ENCODE peak calls at places on chromosome 19, in seven cellular contexts. One of them, this sample, is unnamed.

GRCh38 chr19:28168557-28168956 is 1044.4 kb downstream of the UQCRFS1 start:
- DNase-seq in right lobe of liver: no peak
- DNase-seq in breast epithelium: no peak
- DNase-seq in stomach: no peak
- DNase-seq in adrenal gland: no peak
- DNase-seq in HCT116: no peak
- DNase-seq in heart left ventricle: no peak
- DNase-seq in this sample: no peak

GRCh38 chr19:5392476-5392875 is 51.9 kb upstream of the PTPRS start:
- DNase-seq in right lobe of liver: no peak
- DNase-seq in breast epithelium: no peak
- DNase-seq in stomach: no peak
- DNase-seq in adrenal gland: no peak
- DNase-seq in HCT116: no peak
- DNase-seq in heart left ventricle: no peak
- DNase-seq in this sample: no peak

GRCh38 chr19:43798546-43799409 is 3.5 kb downstream of the LYPD5 start:
- DNase-seq in right lobe of liver: no peak
- DNase-seq in breast epithelium: peak; percentile 80
- DNase-seq in stomach: peak; percentile 62
- DNase-seq in adrenal gland: peak; percentile 27
- DNase-seq in HCT116: peak; percentile 70
- DNase-seq in heart left ventricle: no peak
- DNase-seq in this sample: no peak

GRCh38 chr19:54096642-54097106 is 3.9 kb downstream of the OSCAR start:
- DNase-seq in right lobe of liver: no peak
- DNase-seq in breast epithelium: no peak
- DNase-seq in stomach: no peak
- DNase-seq in adrenal gland: no peak
- DNase-seq in HCT116: peak; percentile 19
- DNase-seq in heart left ventricle: no peak
- DNase-seq in this sample: no peak

GRCh38 chr19:10388957-10389356 is 8.6 kb upstream of the TYK2 start:
- DNase-seq in right lobe of liver: peak; percentile 81
- DNase-seq in breast epithelium: peak; percentile 79
- DNase-seq in stomach: peak; percentile 93
- DNase-seq in adrenal gland: peak; percentile 92
- DNase-seq in HCT116: peak; percentile 77
- DNase-seq in heart left ventricle: peak; percentile 83
- DNase-seq in this sample: peak; percentile 59

GRCh38 chr19:40134866-40135265 is 44.1 kb upstream of the ZNF780A start:
- DNase-seq in right lobe of liver: no peak
- DNase-seq in breast epithelium: no peak
- DNase-seq in stomach: no peak
- DNase-seq in adrenal gland: no peak
- DNase-seq in HCT116: no peak
- DNase-seq in heart left ventricle: no peak
- DNase-seq in this sample: no peak

GRCh38 chr19:4707956-4708650 is 15.5 kb downstream of the DPP9 start:
- DNase-seq in right lobe of liver: peak; percentile 73
- DNase-seq in breast epithelium: peak; percentile 83
- DNase-seq in stomach: peak; percentile 85
- DNase-seq in adrenal gland: peak; percentile 38
- DNase-seq in HCT116: no peak
- DNase-seq in heart left ventricle: peak; percentile 53
- DNase-seq in this sample: no peak

GRCh38 chr19:5691205-5691929 is 1.3 kb downstream of the RPL36 start:
- DNase-seq in right lobe of liver: peak; percentile 66
- DNase-seq in breast epithelium: peak; percentile 63
- DNase-seq in stomach: peak; percentile 66
- DNase-seq in adrenal gland: peak; percentile 79
- DNase-seq in HCT116: no peak
- DNase-seq in heart left ventricle: peak; percentile 83
- DNase-seq in this sample: no peak

GRCh38 chr19:31312004-31312403 is 37.2 kb downstream of the TSHZ3 start:
- DNase-seq in right lobe of liver: no peak
- DNase-seq in breast epithelium: no peak
- DNase-seq in stomach: no peak
- DNase-seq in adrenal gland: peak; percentile 30
- DNase-seq in HCT116: no peak
- DNase-seq in heart left ventricle: peak; percentile 50
- DNase-seq in this sample: peak; percentile 47

GRCh38 chr19:13121551-13122274 is 3.6 kb downstream of the NACC1 start:
- DNase-seq in right lobe of liver: no peak
- DNase-seq in breast epithelium: no peak
- DNase-seq in stomach: no peak
- DNase-seq in adrenal gland: no peak
- DNase-seq in HCT116: no peak
- DNase-seq in heart left ventricle: no peak
- DNase-seq in this sample: no peak

GRCh38 chr19:32570081-32570785 is 10.8 kb upstream of the PDCD5 start:
- DNase-seq in right lobe of liver: no peak
- DNase-seq in breast epithelium: peak; percentile 31
- DNase-seq in stomach: peak; percentile 48
- DNase-seq in adrenal gland: peak; percentile 76
- DNase-seq in HCT116: peak; percentile 26
- DNase-seq in heart left ventricle: peak; percentile 19
- DNase-seq in this sample: peak; percentile 61

GRCh38 chr19:18218600-18218999 is 7.6 kb downstream of the PDE4C start:
- DNase-seq in right lobe of liver: no peak
- DNase-seq in breast epithelium: no peak
- DNase-seq in stomach: no peak
- DNase-seq in adrenal gland: no peak
- DNase-seq in HCT116: no peak
- DNase-seq in heart left ventricle: no peak
- DNase-seq in this sample: no peak

GRCh38 chr19:38318595-38319142 is 976 bp upstream of the KCNK6 start:
- DNase-seq in right lobe of liver: no peak
- DNase-seq in breast epithelium: no peak
- DNase-seq in stomach: no peak
- DNase-seq in adrenal gland: peak; percentile 24
- DNase-seq in HCT116: no peak
- DNase-seq in heart left ventricle: peak; percentile 70
- DNase-seq in this sample: no peak

GRCh38 chr19:38319421-38320258 is at the start of gene KCNK6:
- DNase-seq in right lobe of liver: peak; percentile 66
- DNase-seq in breast epithelium: peak; percentile 44
- DNase-seq in stomach: peak; percentile 70
- DNase-seq in adrenal gland: peak; percentile 31
- DNase-seq in HCT116: no peak
- DNase-seq in heart left ventricle: peak; percentile 61
- DNase-seq in this sample: no peak

GRCh38 chr19:38316477-38317067 is 825 bp upstream of the YIF1B start:
- DNase-seq in right lobe of liver: no peak
- DNase-seq in breast epithelium: no peak
- DNase-seq in stomach: no peak
- DNase-seq in adrenal gland: no peak
- DNase-seq in HCT116: no peak
- DNase-seq in heart left ventricle: no peak
- DNase-seq in this sample: peak; percentile 69

GRCh38 chr19:38317104-38317612 is 1.4 kb upstream of the YIF1B start:
- DNase-seq in right lobe of liver: no peak
- DNase-seq in breast epithelium: no peak
- DNase-seq in stomach: no peak
- DNase-seq in adrenal gland: peak; percentile 28
- DNase-seq in HCT116: no peak
- DNase-seq in heart left ventricle: no peak
- DNase-seq in this sample: no peak

GRCh38 chr19:38315657-38316476 is at the start of gene YIF1B:
- DNase-seq in right lobe of liver: peak; percentile 96
- DNase-seq in breast epithelium: peak; percentile 98
- DNase-seq in stomach: peak; percentile 96
- DNase-seq in adrenal gland: peak; percentile 98
- DNase-seq in HCT116: peak; percentile 97
- DNase-seq in heart left ventricle: peak; percentile 97
- DNase-seq in this sample: peak; percentile 99
- TF ChIP-seq POLR2A in right lobe of liver: peak; percentile 37
- TF ChIP-seq POLR2A in breast epithelium: no peak
- TF ChIP-seq POLR2A in stomach: no peak
- TF ChIP-seq POLR2A in adrenal gland: no peak
- TF ChIP-seq POLR2A in HCT116: no peak
- TF ChIP-seq POLR2A in heart left ventricle: no peak
- TF ChIP-seq POLR2A in this sample: peak; percentile 70

GRCh38 chr19:2111886-2112285 is 15.2 kb downstream of the IZUMO4 start:
- DNase-seq in right lobe of liver: no peak
- DNase-seq in breast epithelium: no peak
- DNase-seq in stomach: no peak
- DNase-seq in adrenal gland: no peak
- DNase-seq in HCT116: no peak
- DNase-seq in heart left ventricle: no peak
- DNase-seq in this sample: no peak
- TF ChIP-seq POLR2A in right lobe of liver: no peak
- TF ChIP-seq POLR2A in breast epithelium: no peak
- TF ChIP-seq POLR2A in stomach: no peak
- TF ChIP-seq POLR2A in adrenal gland: no peak
- TF ChIP-seq POLR2A in HCT116: no peak
- TF ChIP-seq POLR2A in heart left ventricle: no peak
- TF ChIP-seq POLR2A in this sample: no peak

GRCh38 chr19:49014123-49014869 is 2.6 kb downstream of the LHB start:
- DNase-seq in right lobe of liver: no peak
- DNase-seq in breast epithelium: no peak
- DNase-seq in stomach: no peak
- DNase-seq in adrenal gland: peak; percentile 63
- DNase-seq in HCT116: no peak
- DNase-seq in heart left ventricle: no peak
- DNase-seq in this sample: no peak
- TF ChIP-seq POLR2A in right lobe of liver: no peak
- TF ChIP-seq POLR2A in breast epithelium: no peak
- TF ChIP-seq POLR2A in stomach: no peak
- TF ChIP-seq POLR2A in adrenal gland: no peak
- TF ChIP-seq POLR2A in HCT116: no peak
- TF ChIP-seq POLR2A in heart left ventricle: no peak
- TF ChIP-seq POLR2A in this sample: no peak

DNA sequence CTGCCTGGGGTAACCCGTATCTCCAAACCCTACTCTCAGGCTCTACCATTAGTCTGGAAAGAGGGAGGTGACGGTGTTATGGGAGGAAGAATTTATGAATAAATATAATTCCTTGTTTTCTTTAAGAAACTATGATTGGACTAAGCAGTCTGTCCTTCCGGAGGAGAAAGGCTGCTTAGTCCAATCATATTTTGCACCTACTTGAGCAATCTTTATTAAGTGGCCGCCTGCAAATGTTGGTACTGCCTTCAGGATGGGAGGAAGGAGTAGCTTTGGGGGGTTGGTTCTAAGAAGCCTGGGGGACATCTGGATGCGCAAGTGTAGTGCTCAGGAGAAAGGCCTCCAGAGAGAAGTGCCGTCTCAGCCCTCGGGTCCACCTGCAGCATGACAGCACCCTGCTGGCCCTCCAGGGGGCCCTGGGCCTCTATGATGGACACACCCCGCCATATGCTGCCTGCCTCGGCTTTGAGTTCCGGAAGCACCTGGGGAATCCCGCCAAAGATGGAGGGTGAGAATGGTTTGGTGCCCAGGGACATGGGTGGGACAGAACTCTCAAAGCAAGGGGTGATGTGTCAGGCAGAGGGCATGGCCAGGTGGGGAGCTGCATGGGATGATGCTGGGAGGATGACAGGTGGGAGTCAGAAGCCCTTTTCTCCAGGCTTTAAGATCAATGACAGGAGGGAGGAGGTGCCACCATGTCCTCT is 4.0 kb downstream of the ACP4 start:
- DNase-seq in right lobe of liver: no peak
- DNase-seq in breast epithelium: no peak
- DNase-seq in stomach: no peak
- DNase-seq in adrenal gland: no peak
- DNase-seq in HCT116: no peak
- DNase-seq in heart left ventricle: no peak
- DNase-seq in this sample: no peak
- TF ChIP-seq POLR2A in right lobe of liver: no peak
- TF ChIP-seq POLR2A in breast epithelium: no peak
- TF ChIP-seq POLR2A in stomach: no peak
- TF ChIP-seq POLR2A in adrenal gland: no peak
- TF ChIP-seq POLR2A in HCT116: peak; percentile 54
- TF ChIP-seq POLR2A in heart left ventricle: no peak
- TF ChIP-seq POLR2A in this sample: no peak